ENCODE peak calls at places on chromosome 15, in five cellular contexts. D is AG04449, C is ovary, L is progenitor cell of endocrine pancreas, A is left ventricle myocardium inferior. M is an unnamed sample.

GRCh38 chr15:39079296-39079834 is 501.5 kb upstream of the THBS1 start:
- DNase-seq in D (peak; percentile 83), C (no peak), L (no peak), A (no peak), M (no peak)

GRCh38 chr15:65638681-65639089 is 16.9 kb downstream of the SLC24A1 start:
- DNase-seq in D (peak; percentile 34), C (no peak), L (no peak), A (no peak), M (no peak)

GRCh38 chr15:93997071-93997658 is 234.2 kb upstream of the MCTP2 start:
- DNase-seq in D (no peak), C (no peak), L (no peak), A (no peak), M (no peak)

GRCh38 chr15:99410477-99410876 is 155.3 kb upstream of the MEF2A start:
- DNase-seq in D (no peak), C (no peak), L (no peak), A (no peak), M (no peak)

GRCh38 chr15:59197459-59197858 is 9.2 kb upstream of the LDHAL6B start:
- DNase-seq in D (no peak), C (no peak), L (no peak), A (no peak), M (no peak)

GRCh38 chr15:68584704-68585573 is 6.1 kb downstream of the CORO2B start:
- DNase-seq in D (no peak), C (no peak), L (no peak), A (no peak), M (no peak)

GRCh38 chr15:66766282-66767228 is 64.5 kb downstream of the SMAD6 start:
- DNase-seq in D (no peak), C (no peak), L (no peak), A (no peak), M (no peak)

GRCh38 chr15:83904107-83904720 is 250.3 kb downstream of the ADAMTSL3 start:
- DNase-seq in D (no peak), C (peak; percentile 65), L (no peak), A (no peak), M (no peak)

GRCh38 chr15:68431792-68432401 is at the start of gene ITGA11:
- DNase-seq in D (no peak), C (peak; percentile 40), L (peak; percentile 47), A (peak; percentile 83), M (no peak)

GRCh38 chr15:40785814-40786213 is 16.0 kb downstream of the C15orf62 start:
- DNase-seq in D (no peak), C (no peak), L (no peak), A (no peak), M (no peak)

GRCh38 chr15:51390239-51390931 is 48.9 kb downstream of the GLDN start:
- DNase-seq in D (no peak), C (no peak), L (no peak), A (no peak), M (no peak)

GRCh38 chr15:73838795-73839565 is 34.4 kb upstream of the TBC1D21 start:
- DNase-seq in D (no peak), C (peak; percentile 33), L (no peak), A (peak; percentile 85), M (no peak)

GRCh38 chr15:69823223-69823907 is 274.4 kb downstream of the TLE3 start:
- DNase-seq in D (no peak), C (no peak), L (no peak), A (no peak), M (no peak)

GRCh38 chr15:73049564-73050215 is 2.6 kb upstream of the NEO1 start:
- DNase-seq in D (no peak), C (no peak), L (no peak), A (no peak), M (no peak)

GRCh38 chr15:54387808-54388207 is 409.6 kb downstream of the UNC13C start:
- DNase-seq in D (no peak), C (no peak), L (no peak), A (no peak), M (no peak)

GRCh38 chr15:36590838-36591237 is 11.4 kb downstream of the CDIN1 start:
- DNase-seq in D (peak; percentile 77), C (no peak), L (no peak), A (no peak), M (no peak)

GRCh38 chr15:82810061-82810862 is 834 bp downstream of the WHAMM start:
- DNase-seq in D (no peak), C (peak; percentile 25), L (peak; percentile 51), A (peak; percentile 25), M (peak; percentile 44)

GRCh38 chr15:30997270-30997669 is 5.8 kb upstream of the MTMR10 start:
- DNase-seq in D (no peak), C (no peak), L (no peak), A (no peak), M (no peak)

GRCh38 chr15:42914728-42915497 is 5.7 kb downstream of the TTBK2 start:
- DNase-seq in D (no peak), C (no peak), L (no peak), A (no peak), M (no peak)

GRCh38 chr15:31291048-31291578 is 35.5 kb upstream of the KLF13 start:
- DNase-seq in D (no peak), C (no peak), L (no peak), A (no peak), M (no peak)

GRCh38 chr15:35499723-35500122 is 46.2 kb downstream of the DPH6 start:
- DNase-seq in D (no peak), C (no peak), L (no peak), A (no peak), M (no peak)

GRCh38 chr15:77410701-77411613 is 8.9 kb downstream of the PEAK1 start:
- DNase-seq in D (no peak), C (no peak), L (no peak), A (no peak), M (no peak)

GRCh38 chr15:81222007-81222406 is 25.3 kb downstream of the IL16 start:
- DNase-seq in D (no peak), C (no peak), L (no peak), A (no peak), M (no peak)
- TF ChIP-seq CTCF in D (no peak), C (no peak), L (no peak), A (no peak), M (no peak)

GRCh38 chr15:79031201-79031600 is 59.4 kb downstream of the RASGRF1 start:
- DNase-seq in D (no peak), C (no peak), L (no peak), A (no peak), M (no peak)

GRCh38 chr15:79031821-79032220 is 58.8 kb downstream of the RASGRF1 start:
- DNase-seq in D (no peak), C (no peak), L (no peak), A (no peak), M (no peak)

GRCh38 chr15:79032656-79033055 is 57.9 kb downstream of the RASGRF1 start:
- DNase-seq in D (no peak), C (no peak), L (no peak), A (no peak), M (no peak)

GRCh38 chr15:79028411-79028964 is 62.1 kb downstream of the RASGRF1 start:
- DNase-seq in D (no peak), C (no peak), L (peak; percentile 44), A (no peak), M (no peak)

GRCh38 chr15:79030470-79030869 is 60.1 kb downstream of the RASGRF1 start:
- DNase-seq in D (no peak), C (no peak), L (no peak), A (no peak), M (no peak)
- TF ChIP-seq CTCF in D (no peak), C (no peak), L (no peak), A (no peak), M (no peak)

DNA sequence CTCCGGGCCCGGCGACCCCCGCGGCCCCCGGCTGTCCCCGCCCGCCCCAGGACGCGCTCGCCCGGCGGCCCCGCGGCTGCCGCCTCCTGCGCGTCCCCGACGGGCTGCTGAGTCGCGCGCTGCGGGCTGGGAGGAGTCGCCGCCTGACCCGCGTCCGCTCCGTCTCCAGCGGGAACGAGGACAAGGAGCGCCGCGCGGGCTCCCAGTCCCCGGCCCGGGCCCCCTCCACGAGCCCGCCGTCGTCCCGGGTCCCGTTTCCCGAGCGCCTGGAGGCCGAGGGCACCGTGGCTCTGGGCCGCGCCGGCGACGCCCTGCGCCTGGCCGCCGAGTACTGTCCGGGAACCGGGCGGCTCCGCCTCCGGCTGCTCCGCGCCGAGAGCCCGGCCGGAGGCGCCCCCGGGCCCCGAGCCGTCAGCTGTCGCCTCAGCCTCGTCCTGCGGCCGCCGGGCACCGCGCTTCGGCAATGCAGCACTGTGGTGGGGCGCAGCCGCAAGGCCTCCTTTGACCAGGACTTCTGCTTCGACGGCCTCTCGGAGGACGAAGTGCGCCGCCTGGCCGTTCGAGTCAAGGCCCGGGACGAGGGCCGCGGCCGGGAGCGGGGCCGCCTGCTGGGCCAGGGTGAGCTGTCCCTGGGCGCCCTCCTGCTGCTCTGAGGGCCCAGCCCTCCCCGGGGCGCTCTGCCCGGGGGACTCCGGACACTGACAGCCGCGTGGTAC is 1.5 kb downstream of the C2CD4A start:
- DNase-seq in D (no peak), C (peak; percentile 11), L (peak; percentile 47), A (peak; percentile 52), M (peak; percentile 30)
- TF ChIP-seq CTCF in D (peak; percentile 20), C (no peak), L (peak; percentile 41), A (peak; percentile 46), M (no peak)

GRCh38 chr15:92226020-92226612 is 167.6 kb upstream of the ST8SIA2 start:
- DNase-seq in D (no peak), C (no peak), L (no peak), A (no peak), M (no peak)
- TF ChIP-seq CTCF in D (peak; percentile 38), C (no peak), L (peak; percentile 66), A (peak; percentile 68), M (no peak)